ENCODE peak calls at places on chromosomes 16 and 17, in ten cellular contexts. K is psoas muscle, N is heart left ventricle, L is BE2C, Q is osteoblast, V is Peyer's patch, O is uterus, S is H9, X is stomach, W is tibial nerve. J is an unnamed sample.
A peak's percentile ranks its signal among the peaks of the same experiment; 100 is the strongest.

GRCh38 chr17:70394430-70394829 is 225.1 kb downstream of the KCNJ2 start:
- DNase-seq in X (no peak), K (no peak), V (no peak), S (no peak), Q (no peak), N (no peak), L (peak; percentile 60), W (no peak), O (no peak), J (no peak)

GRCh38 chr16:54284931-54285413 is 1.6 kb downstream of the IRX3 start:
- DNase-seq in S (peak; percentile 43), Q (peak; percentile 88), N (peak; percentile 66), L (no peak), O (no peak), K (no peak), V (peak; percentile 39), X (no peak), W (no peak), J (no peak)

GRCh38 chr17:61461586-61461966 is 9.4 kb downstream of the TBX4 start:
- DNase-seq in L (no peak), W (no peak), S (peak; percentile 50), Q (no peak), X (no peak), N (no peak), V (peak; percentile 23), O (no peak), K (no peak), J (no peak)

GRCh38 chr17:30519707-30520106 is 42.5 kb downstream of the GOSR1 start:
- DNase-seq in N (no peak), O (no peak), X (no peak), V (no peak), S (no peak), W (no peak), Q (peak; percentile 88), L (no peak), K (no peak), J (no peak)

GRCh38 chr16:19717781-19718623 is at the start of the genes IQCK and KNOP1:
- DNase-seq in N (peak; percentile 94), L (peak; percentile 93), K (peak; percentile 93), W (peak; percentile 85), Q (peak; percentile 99), X (peak; percentile 92), O (peak; percentile 89), V (peak; percentile 95), S (peak; percentile 91), J (peak; percentile 96)

GRCh38 chr17:78324391-78325075 is 35.3 kb downstream of the SOCS3 start:
- DNase-seq in X (no peak), K (peak; percentile 84), O (peak; percentile 85), W (peak; percentile 77), S (peak; percentile 78), Q (peak; percentile 95), L (no peak), N (peak; percentile 93), V (peak; percentile 74), J (peak; percentile 87)

GRCh38 chr17:44084131-44084538 is 13.6 kb downstream of the G6PC3 start:
- DNase-seq in W (no peak), O (no peak), S (peak; percentile 78), V (no peak), N (no peak), X (no peak), Q (peak; percentile 71), L (peak; percentile 59), K (no peak), J (no peak)

GRCh38 chr16:77557385-77557784 is 122.6 kb upstream of the ADAMTS18 start:
- DNase-seq in K (no peak), W (no peak), O (no peak), X (no peak), L (no peak), V (no peak), Q (no peak), S (no peak), N (no peak), J (no peak)

GRCh38 chr17:74407384-74407783 is 24.5 kb upstream of the GPRC5C start:
- DNase-seq in X (peak; percentile 93), L (no peak), S (no peak), N (no peak), V (no peak), O (no peak), W (no peak), K (peak; percentile 34), Q (peak; percentile 27), J (no peak)

GRCh38 chr16:3266873-3267537 is 10.6 kb upstream of the MEFV start:
- DNase-seq in O (no peak), N (no peak), X (no peak), Q (peak; percentile 95), V (no peak), K (no peak), S (no peak), L (peak; percentile 44), W (no peak), J (no peak)

GRCh38 chr16:81717662-81718189 is 61.4 kb upstream of the PLCG2 start:
- DNase-seq in W (no peak), K (no peak), L (no peak), O (no peak), V (no peak), X (no peak), Q (no peak), S (no peak), N (no peak), J (no peak)

GRCh38 chr17:34171245-34171818 is 83.8 kb upstream of the CCL2 start:
- DNase-seq in N (no peak), L (peak; percentile 72), S (peak; percentile 82), W (peak; percentile 72), V (peak; percentile 82), K (peak; percentile 38), X (peak; percentile 63), Q (no peak), O (peak; percentile 28), J (peak; percentile 43)

GRCh38 chr17:52297230-52298010 is 138.9 kb upstream of the CA10 start:
- DNase-seq in L (peak; percentile 72), V (no peak), N (no peak), S (no peak), O (no peak), X (no peak), W (no peak), K (no peak), Q (no peak), J (no peak)

GRCh38 chr16:89581045-89581695 is 5.6 kb downstream of the CPNE7 start:
- DNase-seq in X (no peak), O (no peak), V (no peak), S (no peak), K (no peak), W (no peak), N (no peak), L (no peak), Q (peak; percentile 100), J (no peak)

DNA sequence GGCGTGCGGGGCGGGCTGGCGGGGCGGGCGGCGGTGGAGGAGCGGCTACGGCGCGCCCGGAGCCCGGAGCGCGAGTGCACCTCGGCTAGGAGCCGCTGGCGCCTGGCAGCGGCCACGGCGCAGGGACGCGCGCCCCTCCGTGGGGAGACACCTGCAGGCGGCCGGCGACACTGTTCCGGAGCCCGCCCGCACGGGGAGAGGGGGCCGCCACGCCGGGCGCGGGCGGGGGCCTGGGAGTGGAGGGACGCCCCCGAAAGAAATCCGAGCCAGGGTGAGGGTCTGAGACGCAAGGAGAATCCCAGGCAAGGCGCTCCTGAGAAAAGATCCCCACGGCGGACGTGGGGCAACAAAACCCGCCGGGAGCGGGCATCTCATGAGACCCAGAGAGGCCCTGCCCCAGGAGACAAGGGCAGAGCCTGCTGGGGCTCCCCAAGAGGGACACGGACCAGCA is at the start of gene GSG1L:
- DNase-seq in W (no peak), L (no peak), X (no peak), K (no peak), V (no peak), Q (peak; percentile 81), N (no peak), O (no peak), S (no peak), J (no peak)
- TF ChIP-seq CTCF in W (no peak), L (no peak), X (no peak), K (peak; percentile 18), V (no peak), Q (no peak), N (peak; percentile 41), O (no peak), S (peak; percentile 23), J (no peak)

DNA sequence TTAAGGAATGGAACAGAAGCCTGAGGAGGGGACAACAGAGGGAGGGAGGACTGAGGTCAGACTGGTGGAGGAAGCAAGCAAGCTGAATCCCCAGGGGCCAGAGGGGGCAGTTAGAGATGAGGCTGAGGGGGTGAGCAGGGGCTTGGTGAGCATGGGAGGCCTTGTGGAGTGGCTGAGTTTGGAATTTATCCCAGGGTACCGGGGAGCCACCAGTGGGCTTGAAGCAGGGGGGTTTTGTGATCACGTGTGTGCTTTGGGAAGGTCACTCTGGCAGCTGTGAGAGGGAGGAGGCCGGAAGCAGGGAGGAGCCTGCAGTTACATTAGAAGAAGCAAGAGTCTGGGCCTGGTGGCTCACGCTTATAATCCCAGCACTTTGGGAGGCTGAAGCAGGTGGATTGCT is 9.8 kb upstream of the CTCF start:
- DNase-seq in L (no peak), X (no peak), Q (no peak), V (no peak), N (no peak), W (no peak), K (no peak), O (no peak), S (no peak), J (no peak)
- H3K4me1 ChIP-seq in L (peaks cover 5% of the 10 kb centered on the region), X (peaks cover 34% of the 10 kb centered on the region), Q (peaks cover 10% of the 10 kb centered on the region), V (peaks cover 12% of the 10 kb centered on the region), N (peaks cover 46% of the 10 kb centered on the region), W (peaks cover 27% of the 10 kb centered on the region), K (peaks cover 58% of the 10 kb centered on the region), O (peaks cover 8% of the 10 kb centered on the region), S (no peaks in the 10 kb centered on the region), J (peaks cover 31% of the 10 kb centered on the region)

GRCh38 chr16:55843105-55843395 is 10.2 kb upstream of the CES1 start:
- DNase-seq in O (no peak), L (no peak), X (no peak), W (no peak), V (no peak), K (no peak), N (no peak), S (no peak), Q (no peak), J (no peak)
- TF ChIP-seq CTCF in O (no peak), L (no peak), X (no peak), W (no peak), V (no peak), K (no peak), N (no peak), S (no peak), Q (no peak), J (no peak)

GRCh38 chr17:45127583-45128300 is 4.6 kb downstream of the PLCD3 start:
- DNase-seq in Q (peak; percentile 90), L (peak; percentile 49), W (peak; percentile 59), N (peak; percentile 84), S (peak; percentile 74), K (peak; percentile 66), X (peak; percentile 88), V (peak; percentile 80), O (peak; percentile 72), J (peak; percentile 60)

GRCh38 chr17:45127209-45127582 is 5.1 kb downstream of the PLCD3 start:
- DNase-seq in Q (no peak), N (no peak), K (no peak), O (no peak), W (no peak), S (no peak), X (peak; percentile 61), V (no peak), L (peak; percentile 10), J (no peak)

GRCh38 chr17:45129426-45129939 is 2.8 kb downstream of the PLCD3 start:
- DNase-seq in S (no peak), O (no peak), L (no peak), Q (peak; percentile 68), W (no peak), N (peak; percentile 62), K (peak; percentile 72), V (no peak), X (no peak), J (no peak)

GRCh38 chr17:45128989-45129388 is 3.3 kb downstream of the PLCD3 start:
- DNase-seq in O (no peak), Q (no peak), L (no peak), W (no peak), K (no peak), V (no peak), N (no peak), X (no peak), S (no peak), J (no peak)

GRCh38 chr17:45128331-45128730 is 4.0 kb downstream of the PLCD3 start:
- DNase-seq in W (no peak), L (no peak), Q (peak; percentile 73), K (peak; percentile 16), O (no peak), V (no peak), N (no peak), X (no peak), S (no peak), J (no peak)
- H3K4me1 ChIP-seq in W (peaks cover 45% of the 10 kb centered on the region), L (peaks cover 14% of the 10 kb centered on the region), Q (peaks cover 34% of the 10 kb centered on the region), K (peaks cover 65% of the 10 kb centered on the region), O (peaks cover 30% of the 10 kb centered on the region), V (peaks cover 59% of the 10 kb centered on the region), N (peaks cover 78% of the 10 kb centered on the region), X (peaks cover 84% of the 10 kb centered on the region), S (no peaks in the 10 kb centered on the region), J (peaks cover 53% of the 10 kb centered on the region)

J was measured in upper lobe of left lung.